ENCODE peak calls at places on chromosomes 5 and 9, in nine cellular contexts. Z, K, A, C, R, U, I, W and J are unnamed samples.

GRCh38 chr5:10145922-10146321 is 103.8 kb downstream of the ATPSCKMT start:
- DNase-seq in A (peak), R (peak), U (no peak), K (peak), C (no peak), Z (peak), I (peak), W (no peak), J (peak)

GRCh38 chr5:120446068-120446492 is 18.0 kb upstream of the PRR16 start:
- DNase-seq in C (no peak), Z (no peak), I (no peak), R (peak), K (no peak), W (no peak), A (peak), U (no peak), J (no peak)

GRCh38 chr9:78033870-78034269 is 2.3 kb upstream of the GNAQ start:
- DNase-seq in R (no peak), U (no peak), W (no peak), K (no peak), A (no peak), C (no peak), I (no peak), Z (no peak), J (no peak)

GRCh38 chr5:83608122-83608521 is 112.5 kb downstream of the HAPLN1 start:
- DNase-seq in A (peak), U (peak), R (peak), Z (peak), I (peak), C (no peak), W (no peak), K (peak), J (peak)

GRCh38 chr9:26326473-26327044 is 566.0 kb downstream of the CAAP1 start:
- DNase-seq in R (no peak), I (peak), A (peak), U (peak), W (peak), C (no peak), Z (peak), K (peak), J (peak)

GRCh38 chr5:1385395-1386273 is 40.7 kb upstream of the CLPTM1L start:
- DNase-seq in Z (peak), C (peak), I (peak), R (peak), W (peak), A (peak), U (peak), K (no peak), J (peak)

GRCh38 chr5:54785729-54786548 is 199.5 kb downstream of the ESM1 start:
- DNase-seq in Z (no peak), K (no peak), I (no peak), R (no peak), C (peak), A (peak), W (peak), U (no peak), J (no peak)

GRCh38 chr5:7412369-7412768 is 16.4 kb downstream of the ADCY2 start:
- DNase-seq in Z (no peak), K (no peak), W (no peak), A (peak), R (no peak), I (no peak), C (no peak), U (no peak), J (no peak)

GRCh38 chr9:130839237-130840111 is 4.4 kb downstream of the ABL1 start:
- DNase-seq in R (no peak), I (no peak), W (no peak), Z (no peak), A (no peak), U (no peak), K (no peak), C (peak), J (no peak)

GRCh38 chr9:124778575-124779367 is 1.8 kb downstream of the OLFML2A start:
- DNase-seq in Z (no peak), K (no peak), R (no peak), A (no peak), W (no peak), U (no peak), C (no peak), I (no peak), J (peak)

GRCh38 chr5:142872795-142873194 is 102.6 kb downstream of the ARHGAP26 start:
- DNase-seq in A (peak), U (peak), I (no peak), K (peak), Z (no peak), W (no peak), R (no peak), C (no peak), J (no peak)

GRCh38 chr9:68949271-68950000 is 64.5 kb downstream of the PRKACG start:
- DNase-seq in I (peak), W (peak), K (no peak), R (no peak), Z (no peak), A (no peak), C (no peak), U (no peak), J (no peak)

GRCh38 chr9:111928342-111928720 is 31.7 kb downstream of the UGCG start:
- DNase-seq in W (no peak), R (peak), Z (no peak), K (peak), A (peak), I (no peak), C (no peak), U (no peak), J (no peak)

GRCh38 chr9:33751536-33752129 is 43.7 kb upstream of the PRSS3 start:
- DNase-seq in W (no peak), U (no peak), K (no peak), I (no peak), A (no peak), R (no peak), C (peak), Z (no peak), J (no peak)

GRCh38 chr9:107751522-107752235 is 262.1 kb upstream of the KLF4 start:
- DNase-seq in Z (no peak), I (no peak), A (peak), R (peak), K (peak), U (peak), C (no peak), W (peak), J (no peak)

GRCh38 chr9:84697494-84698114 is 28.1 kb downstream of the NTRK2 start:
- DNase-seq in U (peak), Z (peak), K (no peak), C (peak), I (peak), A (peak), W (peak), R (peak), J (peak)

GRCh38 chr9:70117835-70118319 is 74.2 kb downstream of the MAMDC2 start:
- DNase-seq in R (peak), U (peak), W (no peak), K (peak), I (no peak), C (no peak), Z (no peak), A (peak), J (no peak)

GRCh38 chr5:143073761-143074160 is 303.6 kb downstream of the ARHGAP26 start:
- DNase-seq in K (no peak), U (no peak), A (no peak), Z (no peak), I (no peak), W (no peak), C (no peak), R (no peak), J (no peak)